ENCODE peak calls at places on chromosomes 1 and 21, in four cellular contexts. D is K562, P is HCT116, G is HepG2. R is an unnamed sample.
A peak's percentile ranks its signal among the peaks of the same experiment; 100 is the strongest.

GRCh38 chr1:12180315-12180714 is 13.5 kb downstream of the TNFRSF1B start:
- DNase-seq in D (no peak), P (no peak), G (no peak), R (no peak)

GRCh38 chr1:21468597-21468996 is 28.7 kb downstream of the NBPF3 start:
- DNase-seq in D (peak; percentile 46), P (no peak), G (no peak), R (no peak)

GRCh38 chr1:171226757-171227370 is 21.4 kb upstream of the FMO1 start:
- DNase-seq in D (peak; percentile 47), P (peak; percentile 42), G (peak; percentile 45), R (peak; percentile 36)

GRCh38 chr1:37879865-37880264 is 20.5 kb upstream of the MTF1 start:
- DNase-seq in D (no peak), P (no peak), G (no peak), R (no peak)

GRCh38 chr21:34243562-34243961 is 120.2 kb upstream of the KCNE2 start:
- DNase-seq in D (peak; percentile 35), P (peak; percentile 19), G (peak; percentile 5), R (peak; percentile 5)

GRCh38 chr1:34590211-34590623 is 164.6 kb upstream of the GJB5 start:
- DNase-seq in D (no peak), P (peak; percentile 19), G (peak; percentile 9), R (no peak)

GRCh38 chr1:154115180-154115579 is 39.7 kb downstream of the NUP210L start:
- DNase-seq in D (no peak), P (no peak), G (no peak), R (no peak)

GRCh38 chr1:161705537-161705936 is 1.5 kb upstream of the FCRLA start:
- DNase-seq in D (no peak), P (no peak), G (no peak), R (no peak)

GRCh38 chr1:219126267-219126862 is 47.3 kb upstream of the LYPLAL1 start:
- DNase-seq in D (no peak), P (no peak), G (no peak), R (no peak)

GRCh38 chr1:201511925-201512539 is 5.1 kb upstream of the CSRP1 start:
- DNase-seq in D (no peak), P (no peak), G (peak; percentile 22), R (no peak)

GRCh38 chr1:43531453-43531905 is 796 bp downstream of the PTPRF start:
- DNase-seq in D (peak; percentile 54), P (no peak), G (no peak), R (no peak)

GRCh38 chr1:235088907-235089306 is 39.7 kb downstream of the TOMM20 start:
- DNase-seq in D (no peak), P (no peak), G (no peak), R (no peak)

GRCh38 chr1:235090406-235091069 is 38.1 kb downstream of the TOMM20 start:
- DNase-seq in D (no peak), P (no peak), G (peak; percentile 82), R (no peak)

GRCh38 chr1:235095938-235096562 is 32.6 kb downstream of the TOMM20 start:
- DNase-seq in D (no peak), P (no peak), G (no peak), R (no peak)

GRCh38 chr1:235093685-235094592 is 34.7 kb downstream of the TOMM20 start:
- DNase-seq in D (peak; percentile 82), P (no peak), G (peak; percentile 51), R (no peak)

DNA sequence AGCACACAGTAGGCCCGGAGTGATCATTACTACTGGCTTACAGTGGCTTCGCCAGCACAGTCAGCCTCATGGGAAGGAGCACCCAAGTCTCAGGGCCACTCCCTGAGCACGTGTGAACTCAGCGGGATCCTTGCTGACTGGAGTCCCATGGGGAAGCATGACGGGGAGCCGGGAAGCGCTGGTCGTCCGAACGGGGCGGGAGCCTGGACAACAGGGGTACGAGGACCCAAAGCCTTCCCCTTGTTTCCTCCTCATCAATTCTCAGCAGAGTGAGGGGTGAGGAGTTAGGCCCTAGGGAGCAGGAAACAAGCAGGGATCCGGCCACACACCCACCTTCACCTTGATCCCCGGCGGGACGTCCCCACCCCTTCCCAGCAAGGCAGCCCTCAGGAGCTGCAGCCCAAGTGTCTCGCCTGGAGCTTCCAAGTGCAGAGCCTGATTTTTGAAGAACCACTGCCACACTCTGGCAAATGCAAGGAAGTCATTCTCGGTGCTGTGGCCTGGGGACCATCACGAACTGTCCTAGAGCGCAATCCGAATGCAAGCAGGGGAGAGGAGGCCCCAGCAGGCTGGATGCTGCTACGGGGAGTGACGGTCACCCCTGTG is 35.5 kb downstream of the TOMM20 start:
- DNase-seq in D (peak; percentile 51), P (no peak), G (peak; percentile 50), R (no peak)
- TF ChIP-seq CTCF in D (no peak), P (no peak), G (peak; percentile 73), R (no peak)

GRCh38 chr1:117842408-117843170 is 86.8 kb downstream of the GDAP2 start:
- DNase-seq in D (peak; percentile 39), P (peak; percentile 12), G (peak; percentile 40), R (no peak)
- TF ChIP-seq TCF7L2 in D (no peak), P (no peak), G (no peak), R (no peak)

DNA sequence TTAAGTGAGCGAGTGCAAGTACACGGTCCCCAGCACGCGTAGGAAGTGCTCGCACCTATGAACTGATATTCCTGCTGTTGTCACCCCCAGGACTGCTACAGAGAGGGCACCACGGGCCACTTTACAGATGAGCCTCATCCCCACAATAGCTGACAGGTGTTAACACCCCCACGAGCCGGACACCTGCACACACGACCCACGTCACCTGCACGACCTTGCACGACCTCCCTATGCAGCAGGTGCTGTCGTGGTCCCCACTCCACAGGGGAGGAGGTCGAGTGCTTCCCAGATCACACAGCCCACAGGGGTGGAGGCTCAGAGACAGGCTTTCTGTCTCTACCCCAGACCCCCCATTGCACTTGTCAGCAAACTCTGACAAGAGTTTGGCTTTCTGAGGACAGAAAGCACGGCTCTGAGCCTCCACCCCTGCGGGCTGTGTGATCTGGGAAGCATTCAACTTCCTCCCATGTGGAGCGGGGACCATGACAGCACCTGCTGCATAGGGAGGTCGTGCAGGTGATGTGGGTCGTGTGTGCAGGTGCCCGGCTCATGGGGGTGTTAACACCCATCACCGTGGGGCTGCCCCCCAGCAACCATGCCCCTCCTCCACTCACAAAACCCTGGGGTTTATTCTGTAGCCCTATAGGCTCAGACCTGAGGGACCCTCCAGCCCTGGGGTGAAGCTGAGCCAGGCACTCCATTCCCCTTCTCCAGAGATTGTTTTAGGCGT is 80.8 kb downstream of the MATN1 start:
- DNase-seq in D (no peak), P (no peak), G (no peak), R (no peak)
- H3K4me1 ChIP-seq in D (no peaks in the 10 kb centered on the region), P (no peaks in the 10 kb centered on the region), G (no peaks in the 10 kb centered on the region), R (no peaks in the 10 kb centered on the region)

GRCh38 chr1:103267893-103268292 is 159.6 kb upstream of the COL11A1 start:
- DNase-seq in D (no peak), P (no peak), G (no peak), R (no peak)
- TF ChIP-seq CTCF in D (no peak), P (no peak), G (no peak), R (peak; percentile 7)

GRCh38 chr1:23865543-23865930 is 2.6 kb downstream of the FUCA1 start:
- DNase-seq in D (no peak), P (peak; percentile 73), G (no peak), R (no peak)

GRCh38 chr1:23867542-23867952 is 543 bp downstream of the FUCA1 start:
- DNase-seq in D (peak; percentile 64), P (no peak), G (no peak), R (no peak)

GRCh38 chr1:23867953-23868847 is at the start of gene FUCA1:
- DNase-seq in D (peak; percentile 99), P (peak; percentile 90), G (peak; percentile 89), R (peak; percentile 82)

GRCh38 chr1:23869818-23870217 is 1.7 kb upstream of the FUCA1 start:
- DNase-seq in D (no peak), P (no peak), G (no peak), R (no peak)

GRCh38 chr1:23868848-23869450 is 859 bp upstream of the FUCA1 start:
- DNase-seq in D (peak; percentile 69), P (no peak), G (no peak), R (no peak)
- TF ChIP-seq TCF7L2 in D (no peak), P (no peak), G (no peak), R (no peak)

GRCh38 chr1:58818075-58818474 is 34.2 kb upstream of the JUN start:
- DNase-seq in D (no peak), P (no peak), G (no peak), R (peak; percentile 73)

GRCh38 chr1:58818991-58819390 is 35.1 kb upstream of the JUN start:
- DNase-seq in D (no peak), P (no peak), G (no peak), R (no peak)

GRCh38 chr1:58821309-58821708 is 37.5 kb upstream of the JUN start:
- DNase-seq in D (no peak), P (no peak), G (no peak), R (no peak)

GRCh38 chr1:58816747-58817221 is 32.9 kb upstream of the JUN start:
- DNase-seq in D (no peak), P (no peak), G (no peak), R (no peak)

DNA sequence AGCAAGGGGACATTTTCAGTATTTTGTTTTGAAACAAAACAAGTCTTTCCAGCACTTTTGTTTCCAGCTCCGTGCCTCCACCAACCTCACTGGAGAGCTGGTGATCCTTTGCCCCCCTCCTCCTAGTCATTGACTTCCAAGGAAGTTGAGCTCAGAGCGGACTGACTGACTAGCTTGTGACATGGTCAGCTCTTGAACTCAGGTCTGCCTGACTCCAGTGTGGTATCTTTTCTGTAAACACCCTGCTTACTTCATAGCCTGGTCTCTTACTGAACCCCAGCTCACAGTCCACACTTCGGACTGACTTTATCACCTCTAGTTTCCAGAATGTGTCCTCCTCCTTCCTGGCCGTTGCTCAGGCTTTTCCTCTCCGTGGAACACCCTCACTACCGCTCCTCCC is 35.9 kb upstream of the JUN start:
- DNase-seq in D (no peak), P (no peak), G (no peak), R (no peak)
- H3K4me1 ChIP-seq in D (peaks cover 18% of the 10 kb centered on the region), P (peaks cover 21% of the 10 kb centered on the region), G (peaks cover 33% of the 10 kb centered on the region), R (peaks cover 35% of the 10 kb centered on the region)

GRCh38 chr21:42631142-42631541 is 22.3 kb upstream of the PDE9A start:
- DNase-seq in D (no peak), P (no peak), G (no peak), R (no peak)

GRCh38 chr21:42630626-42631025 is 22.8 kb upstream of the PDE9A start:
- DNase-seq in D (no peak), P (no peak), G (no peak), R (no peak)

GRCh38 chr21:42632771-42633690 is 20.4 kb upstream of the PDE9A start:
- DNase-seq in D (no peak), P (no peak), G (no peak), R (no peak)

GRCh38 chr21:42633858-42634257 is 19.6 kb upstream of the PDE9A start:
- DNase-seq in D (no peak), P (no peak), G (no peak), R (no peak)

DNA sequence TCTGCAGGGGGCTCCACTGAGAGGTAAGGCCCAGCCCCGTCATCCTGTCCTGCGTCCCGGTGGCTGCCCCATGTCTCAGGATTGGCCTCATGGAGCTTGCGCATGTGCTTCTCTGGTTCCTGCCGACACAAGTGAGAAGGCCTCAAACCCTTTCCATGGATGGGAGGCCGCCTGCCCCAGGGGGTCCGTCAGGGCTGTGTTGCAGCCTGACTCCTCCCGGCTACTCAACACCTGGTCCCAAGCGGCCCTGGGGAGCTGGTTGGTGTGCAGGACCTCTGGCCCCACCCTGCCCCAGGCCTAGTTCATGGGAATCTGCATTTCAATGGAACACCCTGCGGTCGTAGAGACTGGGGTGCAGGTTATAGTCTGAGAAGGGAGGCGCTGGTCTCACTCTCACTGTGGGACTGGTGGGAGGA is 21.1 kb upstream of the PDE9A start:
- DNase-seq in D (no peak), P (no peak), G (no peak), R (no peak)
- TF ChIP-seq CTCF in D (no peak), P (no peak), G (no peak), R (no peak)

R was measured in Panc1.